ENCODE peak calls at places on chromosomes 13 and 19, in six cellular contexts. O, K, C, Q, S and I are unnamed samples.
A peak's percentile ranks its signal among the peaks of the same experiment; 100 is the strongest.

GRCh38 chr19:55526216-55527196 is 10.4 kb downstream of the SBK2 start:
- DNase-seq in C (peak; percentile 38), S (peak; percentile 87), Q (peak; percentile 84), K (peak; percentile 89), O (peak; percentile 84), I (no peak)

GRCh38 chr13:28611021-28611420 is 47.9 kb upstream of the POMP start:
- DNase-seq in O (no peak), S (peak; percentile 26), Q (no peak), K (no peak), C (no peak), I (no peak)

GRCh38 chr19:31354316-31354715 is 5.1 kb upstream of the TSHZ3 start:
- DNase-seq in C (no peak), O (no peak), Q (no peak), S (no peak), K (peak; percentile 60), I (no peak)

GRCh38 chr19:6125571-6125989 is 9.9 kb upstream of the ACSBG2 start:
- DNase-seq in O (peak; percentile 66), S (peak; percentile 77), K (peak; percentile 84), Q (peak; percentile 61), C (peak; percentile 37), I (no peak)

GRCh38 chr13:48246097-48246496 is 13.1 kb downstream of the ITM2B start:
- DNase-seq in S (no peak), K (no peak), Q (no peak), C (no peak), O (no peak), I (no peak)

GRCh38 chr13:109415057-109415456 is 371.3 kb downstream of the IRS2 start:
- DNase-seq in S (no peak), Q (no peak), C (no peak), K (no peak), O (no peak), I (no peak)

GRCh38 chr19:55179570-55180484 is at the start of gene SYT5:
- DNase-seq in K (peak; percentile 89), O (no peak), S (no peak), Q (no peak), C (no peak), I (peak; percentile 60)

GRCh38 chr13:51479199-51479523 is 26.3 kb upstream of the INTS6 start:
- DNase-seq in Q (no peak), C (no peak), S (peak; percentile 71), O (no peak), K (no peak), I (no peak)

GRCh38 chr13:66992183-66992582 is 238.0 kb downstream of the PCDH9 start:
- DNase-seq in O (no peak), Q (no peak), K (no peak), C (no peak), S (peak; percentile 73), I (no peak)

GRCh38 chr19:2495651-2496316 is 19.9 kb downstream of the GADD45B start:
- DNase-seq in Q (no peak), S (no peak), C (peak; percentile 30), K (no peak), O (no peak), I (no peak)

GRCh38 chr13:97002581-97002980 is 8.3 kb upstream of the OXGR1 start:
- DNase-seq in Q (no peak), K (no peak), S (no peak), O (no peak), C (no peak), I (no peak)

GRCh38 chr19:31232220-31232619 is 117.0 kb downstream of the TSHZ3 start:
- DNase-seq in O (no peak), S (peak; percentile 72), C (no peak), Q (no peak), K (no peak), I (no peak)

GRCh38 chr13:73190477-73190876 is 131.7 kb downstream of the KLF5 start:
- DNase-seq in K (no peak), O (no peak), C (no peak), S (no peak), Q (no peak), I (no peak)

GRCh38 chr19:33629826-33630375 is 8.1 kb downstream of the CHST8 start:
- DNase-seq in O (no peak), Q (no peak), K (no peak), S (no peak), C (no peak), I (no peak)

GRCh38 chr13:53015044-53015443 is 13.6 kb upstream of the OLFM4 start:
- DNase-seq in S (no peak), C (no peak), K (no peak), Q (no peak), O (no peak), I (no peak)

GRCh38 chr13:50550151-50550550 is 293.3 kb downstream of the DLEU7 start:
- DNase-seq in O (no peak), K (no peak), S (no peak), C (no peak), Q (no peak), I (no peak)

GRCh38 chr13:26601669-26602068 is 44.2 kb downstream of the WASF3 start:
- DNase-seq in K (no peak), S (peak; percentile 59), O (no peak), C (no peak), Q (no peak), I (no peak)

GRCh38 chr13:106415971-106416370 is 119.5 kb downstream of the EFNB2 start:
- DNase-seq in O (no peak), C (no peak), Q (no peak), S (no peak), K (no peak), I (no peak)

GRCh38 chr19:40717880-40718773 is 1.2 kb downstream of the ITPKC start:
- DNase-seq in O (peak; percentile 74), Q (peak; percentile 41), S (peak; percentile 15), K (peak; percentile 68), C (peak; percentile 63), I (no peak)

GRCh38 chr19:54674021-54674617 is 11.3 kb downstream of the LILRB4 start:
- DNase-seq in K (no peak), C (no peak), Q (no peak), S (no peak), O (no peak), I (no peak)

GRCh38 chr19:33390120-33390907 is 16.8 kb downstream of the CEBPG start:
- DNase-seq in Q (no peak), C (peak; percentile 56), O (peak; percentile 62), K (no peak), S (no peak), I (peak; percentile 43)

GRCh38 chr19:18074192-18074591 is 12.5 kb downstream of the IL12RB1 start:
- DNase-seq in Q (no peak), S (no peak), K (peak; percentile 59), C (no peak), O (no peak), I (no peak)
- TF ChIP-seq CTCF in Q (no peak), S (no peak), K (peak; percentile 55), C (no peak), O (no peak), I (no peak)

DNA sequence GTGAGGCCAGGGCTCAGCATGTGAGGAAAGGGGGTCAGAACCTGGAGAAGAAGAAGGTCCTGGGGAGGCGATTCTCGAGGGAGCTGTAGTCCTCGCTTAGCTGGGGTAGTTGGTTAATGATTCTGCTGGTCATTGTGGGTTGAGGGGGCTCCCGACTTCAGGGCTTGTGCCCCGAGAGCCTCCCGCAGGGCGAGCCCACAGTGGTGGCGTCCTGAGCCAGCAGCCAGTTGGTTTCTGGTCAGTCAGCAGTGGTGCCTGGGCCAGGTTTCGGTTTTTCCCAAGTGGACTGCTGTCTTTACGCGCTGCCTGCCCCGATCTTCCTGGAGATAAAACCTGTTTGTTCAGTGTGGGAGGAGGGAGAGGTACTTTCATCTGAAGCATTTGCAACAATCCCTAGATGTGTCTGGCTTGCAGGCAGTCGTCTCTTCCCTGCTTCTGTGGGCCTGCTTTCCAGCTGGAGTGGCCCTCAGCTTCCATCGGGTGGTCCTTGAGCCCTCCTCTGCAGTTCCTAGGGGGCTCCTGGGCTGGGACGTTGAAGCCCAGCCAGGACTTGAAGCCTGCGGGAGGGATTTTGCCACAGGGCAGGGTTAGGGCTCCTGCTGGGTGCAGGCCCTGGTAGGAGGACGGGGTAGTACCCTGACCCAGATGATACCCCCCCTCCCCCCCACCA is 3.2 kb downstream of the PTBP1 start:
- DNase-seq in Q (peak; percentile 71), S (no peak), C (peak; percentile 78), O (no peak), K (peak; percentile 54), I (no peak)
- H3K27ac ChIP-seq in Q (peak overlapping the region; percentile 72), S (peak overlapping the region; percentile 3), C (peak overlapping the region; percentile 100), O (peak overlapping the region; percentile 96), K (no peak overlapping the region), I (no peak overlapping the region)

GRCh38 chr19:28846094-28846812 is 366.7 kb downstream of the UQCRFS1 start:
- DNase-seq in C (no peak), O (no peak), S (no peak), K (no peak), Q (no peak), I (no peak)

GRCh38 chr19:28847468-28847867 is 365.5 kb downstream of the UQCRFS1 start:
- DNase-seq in O (no peak), S (peak; percentile 10), Q (no peak), C (no peak), K (no peak), I (no peak)

GRCh38 chr19:28841531-28841930 is 371.4 kb downstream of the UQCRFS1 start:
- DNase-seq in K (no peak), O (no peak), S (no peak), C (no peak), Q (no peak), I (no peak)

GRCh38 chr19:28840891-28841290 is 372.1 kb downstream of the UQCRFS1 start:
- DNase-seq in Q (no peak), C (no peak), K (no peak), O (no peak), S (no peak), I (no peak)

GRCh38 chr19:28843771-28844492 is 369.0 kb downstream of the UQCRFS1 start:
- DNase-seq in Q (no peak), K (no peak), C (no peak), O (no peak), S (no peak), I (no peak)
- H3K27me3 ChIP-seq in Q (peaks cover 30% of the 10 kb centered on the region), K (no peaks in the 10 kb centered on the region), C (no peaks in the 10 kb centered on the region), O (no peaks in the 10 kb centered on the region), S (no peaks in the 10 kb centered on the region), I (no peaks in the 10 kb centered on the region)

GRCh38 chr19:13861392-13861713 is 15.6 kb upstream of the NANOS3 start:
- DNase-seq in C (no peak), K (no peak), S (no peak), O (no peak), Q (peak; percentile 35), I (no peak)

GRCh38 chr19:13861714-13862531 is 15.0 kb upstream of the NANOS3 start:
- DNase-seq in C (peak; percentile 95), Q (peak; percentile 85), O (peak; percentile 95), S (peak; percentile 87), K (peak; percentile 98), I (peak; percentile 94)

GRCh38 chr19:13860679-13861391 is 16.1 kb upstream of the NANOS3 start:
- DNase-seq in C (no peak), K (no peak), Q (peak; percentile 12), O (no peak), S (no peak), I (no peak)

GRCh38 chr19:13856530-13856929 is 20.4 kb upstream of the NANOS3 start:
- DNase-seq in K (no peak), Q (peak; percentile 34), C (no peak), O (no peak), S (no peak), I (no peak)

DNA sequence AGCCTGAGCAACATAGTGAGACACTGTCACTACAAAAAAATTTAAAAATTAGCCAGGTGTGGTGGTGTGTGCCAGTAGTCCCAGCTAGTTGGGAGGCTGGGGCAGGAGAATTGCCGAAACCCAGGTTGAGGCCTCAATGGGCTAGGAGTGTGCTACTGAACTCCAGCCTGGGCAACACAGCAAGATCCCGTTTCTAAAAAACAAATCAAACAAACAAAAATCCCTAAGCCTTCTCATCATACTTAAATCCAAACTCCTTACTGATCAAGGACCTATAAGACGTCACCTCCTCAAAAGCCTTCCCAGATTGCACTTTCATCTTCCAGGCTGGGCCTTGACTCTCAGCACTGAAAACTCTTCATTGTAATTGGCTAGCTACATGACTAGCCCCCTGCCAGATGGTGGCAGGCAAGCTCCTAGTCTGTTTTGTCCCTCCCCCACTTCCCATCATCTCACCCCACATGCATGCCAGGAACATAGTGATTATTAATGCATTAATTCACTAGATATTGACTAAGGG is 17.5 kb upstream of the NANOS3 start:
- DNase-seq in S (peak; percentile 58), Q (peak; percentile 34), O (no peak), C (no peak), K (no peak), I (no peak)
- TF ChIP-seq CTCF in S (no peak), Q (no peak), O (no peak), C (no peak), K (no peak), I (no peak)